ENCODE peak calls at places on chromosomes 12 and 14, in eight cellular contexts. One of them, this sample, is unnamed.

GRCh38 chr12:98490491-98491453 is 24.6 kb upstream of the TMPO start:
- DNase-seq in left ventricle myocardium superior: peak; percentile 87
- DNase-seq in left ventricle myocardium inferior: peak; percentile 86
- DNase-seq in ACHN: peak; percentile 97
- DNase-seq in astrocyte of the hippocampus: peak; percentile 97
- DNase-seq in body of pancreas: peak; percentile 90
- DNase-seq in KG1: peak; percentile 70
- DNase-seq in HEK293T: peak; percentile 77
- DNase-seq in this sample: peak; percentile 87

GRCh38 chr12:75666980-75667359 is 155.6 kb upstream of the KRR1 start:
- DNase-seq in ACHN: no peak
- DNase-seq in astrocyte of the hippocampus: peak; percentile 64
- DNase-seq in left ventricle myocardium superior: no peak
- DNase-seq in HEK293T: no peak
- DNase-seq in left ventricle myocardium inferior: no peak
- DNase-seq in body of pancreas: no peak
- DNase-seq in KG1: no peak
- DNase-seq in this sample: no peak

GRCh38 chr12:100445081-100445481 is 28.6 kb upstream of the NR1H4 start:
- DNase-seq in KG1: no peak
- DNase-seq in HEK293T: no peak
- DNase-seq in body of pancreas: no peak
- DNase-seq in ACHN: no peak
- DNase-seq in left ventricle myocardium superior: no peak
- DNase-seq in astrocyte of the hippocampus: no peak
- DNase-seq in left ventricle myocardium inferior: no peak
- DNase-seq in this sample: no peak

GRCh38 chr12:3797649-3798048 is 44.7 kb upstream of the CRACR2A start:
- DNase-seq in astrocyte of the hippocampus: no peak
- DNase-seq in body of pancreas: no peak
- DNase-seq in HEK293T: no peak
- DNase-seq in KG1: no peak
- DNase-seq in ACHN: peak; percentile 10
- DNase-seq in left ventricle myocardium inferior: no peak
- DNase-seq in left ventricle myocardium superior: no peak
- DNase-seq in this sample: no peak

GRCh38 chr12:128267651-128268347 is 829 bp downstream of the TMEM132C start:
- DNase-seq in ACHN: no peak
- DNase-seq in astrocyte of the hippocampus: peak; percentile 1
- DNase-seq in left ventricle myocardium superior: no peak
- DNase-seq in left ventricle myocardium inferior: no peak
- DNase-seq in body of pancreas: no peak
- DNase-seq in KG1: no peak
- DNase-seq in HEK293T: no peak
- DNase-seq in this sample: no peak

GRCh38 chr14:77181603-77182437 is at the start of gene TMEM63C:
- DNase-seq in body of pancreas: peak; percentile 67
- DNase-seq in left ventricle myocardium inferior: no peak
- DNase-seq in left ventricle myocardium superior: no peak
- DNase-seq in astrocyte of the hippocampus: peak; percentile 76
- DNase-seq in HEK293T: peak; percentile 90
- DNase-seq in ACHN: peak; percentile 77
- DNase-seq in KG1: no peak
- DNase-seq in this sample: no peak

GRCh38 chr12:54759751-54760150 is 94.6 kb upstream of the MUCL1 start:
- DNase-seq in astrocyte of the hippocampus: no peak
- DNase-seq in left ventricle myocardium superior: no peak
- DNase-seq in left ventricle myocardium inferior: no peak
- DNase-seq in KG1: no peak
- DNase-seq in ACHN: peak; percentile 54
- DNase-seq in HEK293T: peak; percentile 38
- DNase-seq in body of pancreas: peak; percentile 21
- DNase-seq in this sample: no peak

GRCh38 chr12:102963796-102964195 is 6.3 kb downstream of the ASCL1 start:
- DNase-seq in HEK293T: no peak
- DNase-seq in astrocyte of the hippocampus: no peak
- DNase-seq in ACHN: no peak
- DNase-seq in left ventricle myocardium superior: no peak
- DNase-seq in body of pancreas: no peak
- DNase-seq in KG1: no peak
- DNase-seq in left ventricle myocardium inferior: no peak
- DNase-seq in this sample: no peak

GRCh38 chr14:77322209-77322902 is 1.5 kb downstream of the GSTZ1 start:
- DNase-seq in ACHN: no peak
- DNase-seq in HEK293T: no peak
- DNase-seq in astrocyte of the hippocampus: no peak
- DNase-seq in body of pancreas: no peak
- DNase-seq in left ventricle myocardium inferior: no peak
- DNase-seq in left ventricle myocardium superior: no peak
- DNase-seq in KG1: no peak
- DNase-seq in this sample: no peak

GRCh38 chr12:106657499-106657898 is 74.7 kb downstream of the RFX4 start:
- DNase-seq in HEK293T: no peak
- DNase-seq in left ventricle myocardium superior: no peak
- DNase-seq in left ventricle myocardium inferior: no peak
- DNase-seq in astrocyte of the hippocampus: no peak
- DNase-seq in KG1: no peak
- DNase-seq in body of pancreas: no peak
- DNase-seq in ACHN: no peak
- DNase-seq in this sample: no peak

This sample was measured in lung.